ENCODE peak calls at places on chromosomes 5 and 9, in four cellular contexts. M is CD4-positive, alpha-beta T cell; G is HCT116; V is GM13977. D is an unnamed sample.

GRCh38 chr5:153555420-153556114 is 65.1 kb downstream of the GRIA1 start:
- DNase-seq in M (no peak), G (no peak), V (no peak), D (peak; percentile 10)

GRCh38 chr5:2889946-2890475 is 138.5 kb upstream of the IRX2 start:
- DNase-seq in M (no peak), G (no peak), V (no peak), D (no peak)

GRCh38 chr5:54851449-54851848 is 133.9 kb downstream of the ESM1 start:
- DNase-seq in M (no peak), G (no peak), V (no peak), D (no peak)

GRCh38 chr5:15433709-15434108 is 66.3 kb upstream of the FBXL7 start:
- DNase-seq in M (no peak), G (no peak), V (no peak), D (no peak)

GRCh38 chr5:143650296-143650695 is 161.7 kb upstream of the HMHB1 start:
- DNase-seq in M (no peak), G (no peak), V (no peak), D (no peak)

GRCh38 chr9:113352411-113352810 is 3.1 kb downstream of the BSPRY start:
- DNase-seq in M (no peak), G (no peak), V (no peak), D (no peak)

GRCh38 chr5:134026521-134027202 is 21.9 kb upstream of the VDAC1 start:
- DNase-seq in M (peak; percentile 40), G (peak; percentile 56), V (peak; percentile 78), D (peak; percentile 82)

GRCh38 chr5:147504001-147504400 is 5.9 kb downstream of the DPYSL3 start:
- DNase-seq in M (no peak), G (no peak), V (no peak), D (no peak)

GRCh38 chr5:139725073-139725830 is 70.4 kb upstream of the PSD2 start:
- DNase-seq in M (no peak), G (no peak), V (no peak), D (peak; percentile 62)

GRCh38 chr9:18775969-18776368 is 257.0 kb downstream of the SAXO1 start:
- DNase-seq in M (no peak), G (no peak), V (no peak), D (no peak)

GRCh38 chr5:77952811-77953210 is 176.7 kb upstream of the TBCA start:
- DNase-seq in M (no peak), G (no peak), V (no peak), D (no peak)

GRCh38 chr5:169705322-169705721 is 68.2 kb downstream of the DOCK2 start:
- DNase-seq in M (no peak), G (no peak), V (no peak), D (no peak)

GRCh38 chr9:16516887-16517286 is 353.6 kb downstream of the BNC2 start:
- DNase-seq in M (no peak), G (no peak), V (no peak), D (no peak)

GRCh38 chr9:137501457-137501856 is 42.3 kb upstream of the NSMF start:
- DNase-seq in M (no peak), G (no peak), V (no peak), D (no peak)

GRCh38 chr5:157106668-157107461 is 2.0 kb downstream of the HAVCR2 start:
- DNase-seq in M (no peak), G (no peak), V (no peak), D (no peak)

GRCh38 chr5:68319316-68320093 is 103.9 kb downstream of the PIK3R1 start:
- DNase-seq in M (no peak), G (no peak), V (no peak), D (no peak)

GRCh38 chr9:94928696-94929372 is 202.3 kb downstream of the AOPEP start:
- DNase-seq in M (no peak), G (no peak), V (no peak), D (peak; percentile 72)

GRCh38 chr9:72675586-72675985 is 154.2 kb downstream of the TMC1 start:
- DNase-seq in M (no peak), G (no peak), V (no peak), D (peak; percentile 42)

GRCh38 chr5:74765201-74765600 is 1.7 kb downstream of the GFM2 start:
- DNase-seq in M (no peak), G (no peak), V (no peak), D (no peak)

GRCh38 chr5:6859001-6859400 is 145.8 kb downstream of the TENT4A start:
- DNase-seq in M (no peak), G (no peak), V (no peak), D (no peak)

GRCh38 chr5:177494356-177495195 is 2.8 kb downstream of the PDLIM7 start:
- DNase-seq in M (no peak), G (peak; percentile 49), V (peak; percentile 62), D (peak; percentile 95)

GRCh38 chr9:130049431-130050210 is 4.1 kb upstream of the GPR107 start:
- DNase-seq in M (no peak), G (no peak), V (no peak), D (no peak)

GRCh38 chr9:120324996-120325642 is 254.8 kb downstream of the CDK5RAP2 start:
- DNase-seq in M (no peak), G (no peak), V (no peak), D (no peak)

GRCh38 chr9:124286292-124286931 is 28.7 kb downstream of the NEK6 start:
- DNase-seq in M (no peak), G (peak; percentile 19), V (peak; percentile 78), D (peak; percentile 78)

GRCh38 chr9:108151161-108151586 is 661.6 kb upstream of the KLF4 start:
- DNase-seq in M (no peak), G (no peak), V (no peak), D (no peak)

GRCh38 chr5:104800440-104801048 is 1238.0 kb upstream of the NUDT12 start:
- DNase-seq in M (no peak), G (peak; percentile 3), V (peak; percentile 2), D (peak; percentile 48)

GRCh38 chr5:172690258-172691075 is 49.4 kb downstream of the NEURL1B start:
- DNase-seq in M (no peak), G (no peak), V (peak; percentile 80), D (no peak)

GRCh38 chr5:40991168-40991980 is 79.8 kb downstream of the MROH2B start:
- DNase-seq in M (no peak), G (no peak), V (no peak), D (no peak)

GRCh38 chr5:127911619-127912018 is 171.9 kb upstream of the SLC12A2 start:
- DNase-seq in M (no peak), G (no peak), V (no peak), D (no peak)

GRCh38 chr9:20621553-20622329 is 558 bp downstream of the MLLT3 start:
- DNase-seq in M (peak; percentile 75), G (no peak), V (peak; percentile 55), D (peak; percentile 44)

GRCh38 chr9:30116673-30117217 is 2267.7 kb upstream of the ACO1 start:
- DNase-seq in M (no peak), G (no peak), V (no peak), D (no peak)

GRCh38 chr5:1362242-1363015 is 17.5 kb upstream of the CLPTM1L start:
- DNase-seq in M (no peak), G (no peak), V (no peak), D (no peak)

GRCh38 chr5:11390369-11390768 is 513.9 kb downstream of the CTNND2 start:
- DNase-seq in M (no peak), G (no peak), V (no peak), D (no peak)

GRCh38 chr9:15146121-15146820 is 160.7 kb downstream of the TTC39B start:
- DNase-seq in M (no peak), G (no peak), V (no peak), D (no peak)

GRCh38 chr5:5899716-5900115 is 477.2 kb downstream of the ICE1 start:
- DNase-seq in M (no peak), G (no peak), V (no peak), D (no peak)

GRCh38 chr9:137516144-137516917 is 33.9 kb downstream of the PNPLA7 start:
- DNase-seq in M (no peak), G (no peak), V (no peak), D (no peak)

GRCh38 chr5:132050661-132051371 is 9.6 kb upstream of the IL3 start:
- DNase-seq in M (no peak), G (no peak), V (no peak), D (no peak)

GRCh38 chr5:79074641-79075040 is 5.1 kb downstream of the BHMT2 start:
- DNase-seq in M (no peak), G (no peak), V (no peak), D (no peak)

GRCh38 chr5:68000805-68001204 is 214.8 kb upstream of the PIK3R1 start:
- DNase-seq in M (no peak), G (no peak), V (no peak), D (no peak)

GRCh38 chr9:34992376-34992951 is 2.9 kb downstream of the DNAJB5 start:
- DNase-seq in M (no peak), G (peak; percentile 22), V (no peak), D (no peak)

GRCh38 chr9:133603165-133603927 is 5.8 kb downstream of the FAM163B start:
- DNase-seq in M (no peak), G (no peak), V (no peak), D (no peak)

GRCh38 chr9:133605856-133606721 is 3.1 kb downstream of the FAM163B start:
- DNase-seq in M (no peak), G (no peak), V (no peak), D (no peak)

GRCh38 chr9:133605446-133605845 is 3.7 kb downstream of the FAM163B start:
- DNase-seq in M (no peak), G (no peak), V (no peak), D (no peak)

GRCh38 chr9:133604856-133605255 is 4.3 kb downstream of the FAM163B start:
- DNase-seq in M (no peak), G (no peak), V (no peak), D (peak; percentile 6)

GRCh38 chr9:133604214-133604613 is 5.0 kb downstream of the FAM163B start:
- DNase-seq in M (peak; percentile 18), G (no peak), V (no peak), D (no peak)
- TF ChIP-seq CTCF in M (no peak), G (no peak), V (no peak), D (no peak)

GRCh38 chr5:53733853-53734252 is 173.4 kb downstream of the NDUFS4 start:
- DNase-seq in M (no peak), G (peak; percentile 3), V (no peak), D (no peak)
- TF ChIP-seq CTCF in M (no peak), G (peak; percentile 31), V (no peak), D (no peak)

GRCh38 chr5:32628049-32628803 is 42.9 kb downstream of the SUB1 start:
- DNase-seq in M (no peak), G (no peak), V (no peak), D (peak; percentile 20)
- TF ChIP-seq CTCF in M (no peak), G (no peak), V (no peak), D (no peak)

GRCh38 chr5:56856779-56857178 is 41.4 kb downstream of the MAP3K1 start:
- DNase-seq in M (no peak), G (no peak), V (no peak), D (no peak)
- TF ChIP-seq CTCF in M (no peak), G (no peak), V (no peak), D (no peak)

GRCh38 chr5:62340392-62340791 is 34.4 kb downstream of the KIF2A start:
- DNase-seq in M (no peak), G (peak; percentile 28), V (no peak), D (no peak)
- TF ChIP-seq CTCF in M (peak; percentile 57), G (peak; percentile 65), V (peak; percentile 13), D (no peak)

GRCh38 chr5:65480306-65480865 is 1.3 kb downstream of the ADAMTS6 start:
- DNase-seq in M (peak; percentile 10), G (no peak), V (no peak), D (peak; percentile 21)
- TF ChIP-seq CTCF in M (no peak), G (no peak), V (no peak), D (no peak)

GRCh38 chr5:146451411-146451810 is 4.3 kb downstream of the TCERG1 start:
- DNase-seq in M (no peak), G (no peak), V (no peak), D (peak; percentile 31)
- TF ChIP-seq CTCF in M (no peak), G (peak; percentile 47), V (peak; percentile 43), D (no peak)

GRCh38 chr9:128992995-128993394 is 35.1 kb downstream of the SH3GLB2 start:
- DNase-seq in M (no peak), G (no peak), V (no peak), D (no peak)
- TF ChIP-seq CTCF in M (no peak), G (peak; percentile 40), V (no peak), D (no peak)